ENCODE peak calls at places on chromosomes 12 and 14, in seven cellular contexts. One of them, this sample, is unnamed.
A peak's percentile ranks its signal among the peaks of the same experiment; 100 is the strongest.

GRCh38 chr12:93154753-93155475 is 222.8 kb upstream of the NUDT4 start:
- DNase-seq in AG08396: no peak
- DNase-seq in choroid plexus epithelial cell: peak; percentile 38
- DNase-seq in germinal center: no peak
- DNase-seq in Right ventricle myocardium superior: no peak
- DNase-seq in activated CD8-positive, alpha-beta memory T cell treated with anti-CD3 and anti-CD28 coated beads for 4 hours: no peak
- DNase-seq in pancreas: no peak
- DNase-seq in this sample: no peak

GRCh38 chr14:65780566-65780965 is 368.0 kb downstream of the FUT8 start:
- DNase-seq in AG08396: no peak
- DNase-seq in choroid plexus epithelial cell: no peak
- DNase-seq in germinal center: no peak
- DNase-seq in Right ventricle myocardium superior: no peak
- DNase-seq in activated CD8-positive, alpha-beta memory T cell treated with anti-CD3 and anti-CD28 coated beads for 4 hours: no peak
- DNase-seq in pancreas: no peak
- DNase-seq in this sample: no peak

GRCh38 chr14:77339407-77339806 is 18.6 kb downstream of the GSTZ1 start:
- DNase-seq in AG08396: peak; percentile 63
- DNase-seq in choroid plexus epithelial cell: peak; percentile 44
- DNase-seq in germinal center: no peak
- DNase-seq in Right ventricle myocardium superior: no peak
- DNase-seq in activated CD8-positive, alpha-beta memory T cell treated with anti-CD3 and anti-CD28 coated beads for 4 hours: no peak
- DNase-seq in pancreas: no peak
- DNase-seq in this sample: no peak

GRCh38 chr12:124687695-124688301 is 120.4 kb upstream of the NCOR2 start:
- DNase-seq in AG08396: no peak
- DNase-seq in choroid plexus epithelial cell: peak; percentile 73
- DNase-seq in germinal center: no peak
- DNase-seq in Right ventricle myocardium superior: peak; percentile 78
- DNase-seq in activated CD8-positive, alpha-beta memory T cell treated with anti-CD3 and anti-CD28 coated beads for 4 hours: no peak
- DNase-seq in pancreas: no peak
- DNase-seq in this sample: no peak

GRCh38 chr14:90567191-90567590 is 170.4 kb downstream of the CALM1 start:
- DNase-seq in AG08396: no peak
- DNase-seq in choroid plexus epithelial cell: no peak
- DNase-seq in germinal center: no peak
- DNase-seq in Right ventricle myocardium superior: no peak
- DNase-seq in activated CD8-positive, alpha-beta memory T cell treated with anti-CD3 and anti-CD28 coated beads for 4 hours: no peak
- DNase-seq in pancreas: peak; percentile 15
- DNase-seq in this sample: no peak

GRCh38 chr14:54901380-54902142 is 1.1 kb downstream of the GCH1 start:
- DNase-seq in AG08396: no peak
- DNase-seq in choroid plexus epithelial cell: peak; percentile 26
- DNase-seq in germinal center: no peak
- DNase-seq in Right ventricle myocardium superior: no peak
- DNase-seq in activated CD8-positive, alpha-beta memory T cell treated with anti-CD3 and anti-CD28 coated beads for 4 hours: no peak
- DNase-seq in pancreas: no peak
- DNase-seq in this sample: no peak

GRCh38 chr12:131867891-131868675 is 26.3 kb upstream of the ULK1 start:
- DNase-seq in AG08396: peak; percentile 55
- DNase-seq in choroid plexus epithelial cell: no peak
- DNase-seq in germinal center: no peak
- DNase-seq in Right ventricle myocardium superior: peak; percentile 24
- DNase-seq in activated CD8-positive, alpha-beta memory T cell treated with anti-CD3 and anti-CD28 coated beads for 4 hours: no peak
- DNase-seq in pancreas: no peak
- DNase-seq in this sample: no peak

GRCh38 chr12:123077298-123078113 is 73.4 kb downstream of the PITPNM2 start:
- DNase-seq in AG08396: no peak
- DNase-seq in choroid plexus epithelial cell: no peak
- DNase-seq in germinal center: no peak
- DNase-seq in Right ventricle myocardium superior: no peak
- DNase-seq in activated CD8-positive, alpha-beta memory T cell treated with anti-CD3 and anti-CD28 coated beads for 4 hours: no peak
- DNase-seq in pancreas: no peak
- DNase-seq in this sample: no peak

GRCh38 chr12:107884769-107885694 is 110.5 kb downstream of the ASCL4 start:
- DNase-seq in AG08396: peak; percentile 72
- DNase-seq in choroid plexus epithelial cell: peak; percentile 77
- DNase-seq in germinal center: peak; percentile 57
- DNase-seq in Right ventricle myocardium superior: no peak
- DNase-seq in activated CD8-positive, alpha-beta memory T cell treated with anti-CD3 and anti-CD28 coated beads for 4 hours: no peak
- DNase-seq in pancreas: no peak
- DNase-seq in this sample: no peak